ENCODE peak calls at places on chromosomes 2 and 18, in ten cellular contexts. U is astrocyte of the spinal cord, I is fibroblast of lung, M is uterus, Z is HFF-Myc, E is right atrium auricular region, W is kidney, V is GM12865, H is heart left ventricle, D is cardiac fibroblast. A is an unnamed sample.

GRCh38 chr2:17276220-17276619 is 242.0 kb downstream of the RAD51AP2 start:
- DNase-seq in E (no peak), I (no peak), D (no peak), W (no peak), U (no peak), H (no peak), V (no peak), Z (no peak), M (no peak), A (no peak)

GRCh38 chr2:98796775-98797544 is 66.0 kb upstream of the MGAT4A start:
- DNase-seq in M (no peak), Z (no peak), H (no peak), V (no peak), W (no peak), U (no peak), D (no peak), I (no peak), E (no peak), A (no peak)

GRCh38 chr2:159066541-159067156 is 98.2 kb downstream of the TANC1 start:
- DNase-seq in W (no peak), I (no peak), D (no peak), E (no peak), Z (no peak), H (no peak), V (no peak), U (no peak), M (no peak), A (no peak)

GRCh38 chr18:41150316-41150715 is 804.7 kb upstream of the PIK3C3 start:
- DNase-seq in M (no peak), H (no peak), W (no peak), I (no peak), E (no peak), Z (no peak), V (no peak), U (no peak), D (no peak), A (no peak)

GRCh38 chr2:150716186-150716585 is 228.7 kb upstream of the RND3 start:
- DNase-seq in W (no peak), E (no peak), V (no peak), Z (no peak), U (no peak), I (peak; percentile 15), H (no peak), M (no peak), D (no peak), A (no peak)

GRCh38 chr18:8722946-8723477 is 17.7 kb downstream of the MTCL1 start:
- DNase-seq in H (no peak), V (no peak), M (no peak), U (no peak), Z (no peak), D (no peak), W (no peak), I (no peak), E (peak; percentile 13), A (no peak)

GRCh38 chr2:106257830-106258229 is 63.7 kb upstream of the UXS1 start:
- DNase-seq in I (no peak), H (no peak), U (no peak), E (no peak), W (no peak), M (no peak), Z (no peak), D (no peak), V (no peak), A (no peak)

GRCh38 chr2:116580209-116580608 is 1234.3 kb upstream of the DDX18 start:
- DNase-seq in Z (no peak), M (no peak), W (no peak), D (no peak), H (no peak), I (no peak), U (no peak), E (no peak), V (no peak), A (no peak)

GRCh38 chr2:39213015-39213414 is 30.8 kb downstream of the CDKL4 start:
- DNase-seq in D (no peak), U (no peak), W (no peak), H (no peak), V (no peak), Z (no peak), E (no peak), I (no peak), M (no peak), A (no peak)

GRCh38 chr2:29423267-29423666 is 308.1 kb downstream of the CLIP4 start:
- DNase-seq in D (no peak), U (no peak), E (no peak), M (no peak), Z (no peak), H (no peak), I (peak; percentile 12), V (peak; percentile 55), W (no peak), A (no peak)

DNA sequence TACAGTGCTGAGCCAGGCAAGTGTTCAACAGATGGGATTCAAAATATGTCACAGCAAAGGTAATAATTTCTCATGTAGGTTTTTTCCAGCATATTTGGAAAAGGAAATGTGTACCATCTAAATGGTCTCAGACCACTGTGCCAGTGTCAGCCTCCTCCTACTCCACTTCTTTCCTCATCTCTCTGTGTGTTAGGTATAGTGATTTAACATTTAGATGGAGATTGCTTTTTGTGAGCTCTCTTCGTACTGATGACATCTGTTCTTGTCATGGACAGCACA is 80.9 kb upstream of the TSPYL6 start:
- DNase-seq in H (no peak), M (no peak), D (no peak), V (no peak), Z (no peak), W (no peak), E (no peak), I (no peak), U (no peak), A (no peak)
- H3K4me3 ChIP-seq in H (no peak overlapping the region), M (no peak overlapping the region), D (no peak overlapping the region), V (no peak overlapping the region), Z (no peak overlapping the region), W (no peak overlapping the region), E (no peak overlapping the region), I (no peak overlapping the region), U (no peak overlapping the region), A (no peak overlapping the region)

GRCh38 chr2:177970670-177971454 is 101.7 kb downstream of the PDE11A start:
- DNase-seq in I (no peak), D (no peak), H (no peak), V (no peak), W (no peak), E (no peak), Z (no peak), U (no peak), M (no peak), A (no peak)
- TF ChIP-seq CTCF in I (no peak), D (no peak), H (no peak), V (no peak), W (no peak), E (no peak), Z (no peak), U (no peak), M (no peak), A (no peak)

GRCh38 chr2:26175716-26176615 is 3.1 kb downstream of the GAREM2 start:
- DNase-seq in V (no peak), D (no peak), H (no peak), M (no peak), E (no peak), U (no peak), I (no peak), W (no peak), Z (no peak), A (no peak)
- H3K4me3 ChIP-seq in V (no peak overlapping the region), D (no peak overlapping the region), H (no peak overlapping the region), M (no peak overlapping the region), E (no peak overlapping the region), U (no peak overlapping the region), I (no peak overlapping the region), W (no peak overlapping the region), Z (no peak overlapping the region), A (no peak overlapping the region)

GRCh38 chr18:73514449-73514848 is 633.2 kb downstream of the FBXO15 start:
- DNase-seq in Z (no peak), V (no peak), M (no peak), U (no peak), H (no peak), E (no peak), W (no peak), I (no peak), D (no peak), A (no peak)

DNA sequence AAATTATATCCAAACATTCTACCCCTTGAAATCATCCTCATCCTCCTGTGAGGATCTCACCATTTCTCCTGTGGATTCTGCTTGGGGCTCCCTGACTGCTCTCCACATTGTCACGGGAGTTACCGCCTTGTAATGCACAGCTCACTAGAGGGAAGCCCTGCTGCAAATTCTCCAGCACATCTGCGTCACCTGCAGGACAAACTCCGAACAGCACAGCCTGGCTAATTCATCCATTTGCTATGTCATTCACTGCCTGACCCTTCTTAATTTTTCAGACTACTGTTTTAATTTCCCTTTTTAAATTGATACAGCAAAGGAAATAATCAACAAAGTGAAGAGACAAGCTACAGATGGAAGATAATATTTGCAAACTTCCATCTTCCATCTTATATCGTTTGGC is 627.4 kb downstream of the FBXO15 start:
- DNase-seq in U (no peak), V (no peak), Z (no peak), H (no peak), I (no peak), E (no peak), M (no peak), D (no peak), W (no peak), A (no peak)
- TF ChIP-seq CTCF in U (peak; percentile 27), V (no peak), Z (no peak), H (no peak), I (no peak), E (no peak), M (no peak), D (peak; percentile 31), W (no peak), A (peak; percentile 17)

DNA sequence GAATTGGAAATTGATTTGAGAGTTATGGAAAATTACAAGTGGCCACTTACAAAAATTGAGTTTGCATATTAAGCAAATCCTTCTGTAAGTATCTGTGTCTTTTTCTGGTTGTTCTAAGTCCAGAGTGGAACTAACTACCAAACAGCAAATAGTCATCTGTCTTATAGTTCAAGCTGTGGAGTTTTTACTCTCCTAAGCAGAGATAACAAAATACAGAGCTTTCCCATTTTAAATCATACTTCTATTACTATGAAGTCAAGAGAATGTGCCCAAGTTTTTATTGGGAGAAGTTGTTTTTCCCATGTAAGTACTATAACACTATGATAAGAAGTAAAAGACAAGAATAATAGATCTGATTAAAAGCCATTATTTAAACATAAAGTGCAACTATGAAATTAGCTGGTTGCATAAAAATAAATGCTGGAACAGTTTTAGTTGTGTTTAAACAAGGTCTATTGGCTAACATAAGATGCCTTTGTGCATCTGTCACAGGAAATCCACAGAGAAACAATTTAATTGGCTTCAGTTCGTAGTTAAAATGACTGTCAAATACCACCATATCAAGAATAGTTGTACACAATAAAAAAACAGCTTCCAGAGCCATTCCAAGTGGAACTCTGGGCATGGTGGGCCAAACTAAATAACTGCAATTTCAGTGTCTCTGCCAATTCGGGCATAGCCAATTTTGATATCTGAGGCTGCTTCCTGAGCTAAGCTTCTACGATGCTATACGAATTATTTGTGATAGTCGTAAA is 1467.4 kb upstream of the NXPH2 start:
- DNase-seq in W (no peak), Z (no peak), I (peak; percentile 1), E (no peak), U (peak; percentile 7), D (peak; percentile 84), V (no peak), M (no peak), H (no peak), A (no peak)
- H3K4me3 ChIP-seq in W (no peak overlapping the region), Z (no peak overlapping the region), I (no peak overlapping the region), E (no peak overlapping the region), U (no peak overlapping the region), D (no peak overlapping the region), V (no peak overlapping the region), M (no peak overlapping the region), H (no peak overlapping the region), A (no peak overlapping the region)